ENCODE peak calls at places on chromosome 12, in nine cellular contexts. E is stimulated activated CD8-positive, alpha-beta memory T cell treated with anti-CD3 and anti-CD28 coated beads, Interleukin-7, amount 100 ng/mL, for 24 hours; K is WTC11; O is anterior cingulate cortex; L is GM04503; S is DMS53; X is erythroblast; G is progenitor cell of endocrine pancreas; H is mesendoderm. F is an unnamed sample.

GRCh38 chr12:32437095-32437515 is 37.7 kb downstream of the FGD4 start:
- DNase-seq in X (no peak), S (no peak), K (no peak), H (peak), G (no peak), O (no peak), E (no peak), L (peak), F (peak)

GRCh38 chr12:86914716-86915115 is 658.5 kb upstream of the MGAT4C start:
- DNase-seq in K (peak), G (no peak), O (no peak), E (no peak), H (peak), X (peak), S (peak), L (no peak), F (no peak)

GRCh38 chr12:131636266-131636665 is 74.6 kb upstream of the SFSWAP start:
- DNase-seq in L (no peak), H (no peak), O (no peak), G (no peak), K (no peak), E (no peak), X (no peak), S (no peak), F (no peak)

GRCh38 chr12:124338876-124339603 is 44.1 kb downstream of the RFLNA start:
- DNase-seq in E (no peak), H (no peak), K (no peak), S (no peak), G (no peak), O (no peak), L (no peak), X (no peak), F (no peak)

GRCh38 chr12:27340971-27341370 is 8.3 kb downstream of the BMAL2 start:
- DNase-seq in E (no peak), X (no peak), L (no peak), K (no peak), O (no peak), G (no peak), S (no peak), H (no peak), F (no peak)

GRCh38 chr12:100555722-100556121 is 17.8 kb upstream of the GAS2L3 start:
- DNase-seq in K (no peak), G (no peak), E (no peak), L (no peak), O (no peak), X (no peak), H (no peak), S (no peak), F (no peak)

GRCh38 chr12:12282761-12283160 is 15.9 kb upstream of the LRP6 start:
- DNase-seq in L (no peak), O (no peak), G (no peak), X (no peak), E (no peak), H (peak), K (no peak), S (no peak), F (no peak)

GRCh38 chr12:4118601-4119156 is 154.9 kb upstream of the CCND2 start:
- DNase-seq in K (no peak), S (no peak), H (no peak), L (no peak), O (no peak), G (no peak), E (no peak), X (no peak), F (no peak)

GRCh38 chr12:110343921-110344555 is 59.5 kb downstream of the ANAPC7 start:
- DNase-seq in L (no peak), S (no peak), K (no peak), X (no peak), G (no peak), O (no peak), E (no peak), H (no peak), F (no peak)

GRCh38 chr12:21940549-21940948 is 677 bp downstream of the ABCC9 start:
- DNase-seq in K (no peak), X (no peak), H (peak), S (no peak), G (no peak), O (no peak), E (no peak), L (no peak), F (no peak)

GRCh38 chr12:15682826-15683225 is 106.4 kb downstream of the EPS8 start:
- DNase-seq in K (no peak), E (no peak), O (no peak), H (no peak), X (no peak), G (no peak), S (no peak), L (no peak), F (no peak)

GRCh38 chr12:106080786-106081185 is 58.0 kb downstream of the NUAK1 start:
- DNase-seq in G (no peak), H (no peak), L (no peak), E (no peak), S (no peak), X (no peak), K (no peak), O (no peak), F (no peak)

GRCh38 chr12:3016191-3016590 is 57.0 kb downstream of the TEAD4 start:
- DNase-seq in E (no peak), O (no peak), H (no peak), K (no peak), G (no peak), S (no peak), X (no peak), L (no peak), F (no peak)

GRCh38 chr12:50174971-50175715 is 8.0 kb upstream of the CERS5 start:
- DNase-seq in E (no peak), H (peak), K (no peak), O (peak), X (peak), S (peak), G (no peak), L (no peak), F (peak)

GRCh38 chr12:67069451-67070306 is 199.5 kb upstream of the CAND1 start:
- DNase-seq in E (no peak), O (no peak), L (no peak), X (no peak), K (peak), S (peak), G (peak), H (peak), F (no peak)

GRCh38 chr12:115010324-115010995 is 326.5 kb upstream of the TBX3 start:
- DNase-seq in X (no peak), E (no peak), H (no peak), S (no peak), O (no peak), G (no peak), L (no peak), K (no peak), F (no peak)

GRCh38 chr12:77122236-77122635 is 56.9 kb upstream of the E2F7 start:
- DNase-seq in G (no peak), S (no peak), H (no peak), E (no peak), X (no peak), L (peak), K (no peak), O (no peak), F (peak)

GRCh38 chr12:121794532-121795028 is 1.1 kb upstream of the RHOF start:
- DNase-seq in H (no peak), X (no peak), L (no peak), G (no peak), S (peak), K (no peak), E (no peak), O (no peak), F (no peak)

GRCh38 chr12:96889273-96889933 is 17.7 kb upstream of the NEDD1 start:
- DNase-seq in K (no peak), X (no peak), H (peak), O (no peak), L (peak), S (peak), G (no peak), E (no peak), F (no peak)

GRCh38 chr12:68271346-68271745 is 17.9 kb upstream of the IL22 start:
- DNase-seq in X (no peak), O (no peak), H (no peak), G (no peak), K (no peak), S (no peak), L (no peak), E (no peak), F (no peak)

GRCh38 chr12:13024151-13024946 is 19.8 kb upstream of the FAM234B start:
- DNase-seq in O (no peak), G (no peak), X (no peak), L (no peak), S (peak), H (no peak), E (no peak), K (no peak), F (peak)

GRCh38 chr12:109433618-109434017 is 43.5 kb downstream of the KCTD10 start:
- DNase-seq in H (peak), S (peak), O (no peak), K (peak), L (no peak), E (no peak), G (no peak), X (no peak), F (no peak)

GRCh38 chr12:93943766-93944165 is 204.6 kb upstream of the PLXNC1 start:
- DNase-seq in H (peak), K (no peak), S (no peak), L (peak), X (peak), E (no peak), O (no peak), G (no peak), F (no peak)

GRCh38 chr12:96749978-96750377 is 157.1 kb upstream of the NEDD1 start:
- DNase-seq in S (no peak), L (no peak), O (no peak), G (no peak), H (peak), K (peak), X (no peak), E (no peak), F (no peak)

GRCh38 chr12:66552753-66553152 is 126.1 kb downstream of the GRIP1 start:
- DNase-seq in E (no peak), G (no peak), S (no peak), K (no peak), L (no peak), O (no peak), H (no peak), X (no peak), F (no peak)

GRCh38 chr12:21585485-21585884 is 19.2 kb downstream of the GYS2 start:
- DNase-seq in L (no peak), H (no peak), K (no peak), X (no peak), S (no peak), E (no peak), G (no peak), O (no peak), F (no peak)

GRCh38 chr12:94126067-94126466 is 22.3 kb upstream of the PLXNC1 start:
- DNase-seq in K (no peak), H (no peak), G (no peak), L (no peak), X (no peak), O (no peak), S (no peak), E (no peak), F (no peak)

GRCh38 chr12:105954891-105955607 is 183.7 kb downstream of the NUAK1 start:
- DNase-seq in O (no peak), E (no peak), L (no peak), K (no peak), H (no peak), S (no peak), X (peak), G (no peak), F (no peak)

GRCh38 chr12:87870493-87870892 is 158.7 kb downstream of the C12orf50 start:
- DNase-seq in O (no peak), K (no peak), G (no peak), X (no peak), E (no peak), H (no peak), L (no peak), S (no peak), F (no peak)

GRCh38 chr12:23719493-23719892 is 230.0 kb downstream of the SOX5 start:
- DNase-seq in E (no peak), X (no peak), G (no peak), O (no peak), H (no peak), K (no peak), L (no peak), S (no peak), F (no peak)

GRCh38 chr12:52832451-52832850 is 1.7 kb downstream of the KRT79 start:
- DNase-seq in H (no peak), G (no peak), L (no peak), E (no peak), S (no peak), X (no peak), K (no peak), O (no peak), F (no peak)

GRCh38 chr12:24970177-24970576 is 21.3 kb upstream of the BCAT1 start:
- DNase-seq in H (no peak), O (no peak), L (no peak), G (no peak), E (no peak), X (peak), S (no peak), K (no peak), F (no peak)

GRCh38 chr12:46332260-46332659 is 40.3 kb downstream of the SLC38A2 start:
- DNase-seq in H (no peak), L (no peak), G (no peak), O (no peak), K (no peak), E (no peak), S (peak), X (no peak), F (no peak)

GRCh38 chr12:9509464-9510166 is 98.1 kb downstream of the KLRB1 start:
- DNase-seq in K (no peak), S (peak), O (no peak), H (no peak), L (no peak), X (no peak), G (no peak), E (no peak), F (peak)

GRCh38 chr12:9869307-9870161 is at the start of gene CLEC2B:
- DNase-seq in X (peak), G (no peak), L (peak), E (no peak), O (no peak), S (peak), H (no peak), K (no peak), F (peak)

GRCh38 chr12:23221066-23221465 is 596.1 kb downstream of the ETNK1 start:
- DNase-seq in E (no peak), K (peak), S (peak), X (no peak), H (peak), G (no peak), O (no peak), L (no peak), F (no peak)

GRCh38 chr12:132695431-132695830 is 8.0 kb downstream of the PXMP2 start:
- DNase-seq in E (no peak), L (no peak), H (no peak), K (no peak), S (no peak), G (no peak), X (no peak), O (no peak), F (no peak)

GRCh38 chr12:50256761-50257160 is 26.6 kb downstream of the LIMA1 start:
- DNase-seq in G (no peak), S (no peak), O (no peak), K (no peak), L (no peak), E (no peak), X (no peak), H (no peak), F (no peak)

GRCh38 chr12:85836716-85837100 is 499 bp upstream of the RASSF9 start:
- DNase-seq in E (no peak), S (peak), L (no peak), X (no peak), G (no peak), H (peak), K (no peak), O (no peak), F (no peak)

F was measured in AG09309.